ENCODE peak calls at places on chromosome 20, in nine cellular contexts. One of them, this sample, is unnamed.

GRCh38 chr20:33177866-33178265 is 9.9 kb downstream of the BPIFA2 start:
- DNase-seq in HCT116: no peak
- DNase-seq in epithelial cell of esophagus: no peak
- DNase-seq in AG10803: no peak
- DNase-seq in RPMI7951: no peak
- DNase-seq in T-helper 17 cell: no peak
- DNase-seq in fibroblast of the conjunctiva: no peak
- DNase-seq in SHP77: no peak
- DNase-seq in AML-193: no peak
- DNase-seq in this sample: no peak

GRCh38 chr20:50172347-50173013 is 18.1 kb upstream of the CEBPB start:
- DNase-seq in HCT116: no peak
- DNase-seq in epithelial cell of esophagus: peak; percentile 56
- DNase-seq in AG10803: peak; percentile 69
- DNase-seq in RPMI7951: no peak
- DNase-seq in T-helper 17 cell: no peak
- DNase-seq in fibroblast of the conjunctiva: no peak
- DNase-seq in SHP77: peak; percentile 92
- DNase-seq in AML-193: no peak
- DNase-seq in this sample: no peak

GRCh38 chr20:41135187-41135887 is 2.0 kb upstream of the PLCG1 start:
- DNase-seq in HCT116: peak; percentile 32
- DNase-seq in epithelial cell of esophagus: peak; percentile 65
- DNase-seq in AG10803: no peak
- DNase-seq in RPMI7951: peak; percentile 44
- DNase-seq in T-helper 17 cell: peak; percentile 47
- DNase-seq in fibroblast of the conjunctiva: no peak
- DNase-seq in SHP77: peak; percentile 46
- DNase-seq in AML-193: peak; percentile 26
- DNase-seq in this sample: no peak

GRCh38 chr20:38894091-38894847 is 31.9 kb upstream of the FAM83D start:
- DNase-seq in HCT116: no peak
- DNase-seq in epithelial cell of esophagus: no peak
- DNase-seq in AG10803: no peak
- DNase-seq in RPMI7951: peak; percentile 40
- DNase-seq in T-helper 17 cell: no peak
- DNase-seq in fibroblast of the conjunctiva: no peak
- DNase-seq in SHP77: no peak
- DNase-seq in AML-193: no peak
- DNase-seq in this sample: no peak

GRCh38 chr20:31605902-31606677 is 1.0 kb downstream of the ID1 start:
- DNase-seq in HCT116: no peak
- DNase-seq in epithelial cell of esophagus: no peak
- DNase-seq in AG10803: no peak
- DNase-seq in RPMI7951: no peak
- DNase-seq in T-helper 17 cell: no peak
- DNase-seq in fibroblast of the conjunctiva: no peak
- DNase-seq in SHP77: no peak
- DNase-seq in AML-193: peak; percentile 16
- DNase-seq in this sample: no peak

GRCh38 chr20:62376112-62377063 is 9.3 kb upstream of the LAMA5 start:
- DNase-seq in HCT116: no peak
- DNase-seq in epithelial cell of esophagus: peak; percentile 76
- DNase-seq in AG10803: no peak
- DNase-seq in RPMI7951: peak; percentile 72
- DNase-seq in T-helper 17 cell: no peak
- DNase-seq in fibroblast of the conjunctiva: no peak
- DNase-seq in SHP77: peak; percentile 93
- DNase-seq in AML-193: no peak
- DNase-seq in this sample: no peak

GRCh38 chr20:10671221-10671849 is 2.5 kb downstream of the JAG1 start:
- DNase-seq in HCT116: no peak
- DNase-seq in epithelial cell of esophagus: peak; percentile 92
- DNase-seq in AG10803: peak; percentile 89
- DNase-seq in RPMI7951: peak; percentile 96
- DNase-seq in T-helper 17 cell: no peak
- DNase-seq in fibroblast of the conjunctiva: peak; percentile 96
- DNase-seq in SHP77: peak; percentile 52
- DNase-seq in AML-193: peak; percentile 95
- DNase-seq in this sample: peak; percentile 75

GRCh38 chr20:14775778-14776177 is 438.4 kb upstream of the FLRT3 start:
- DNase-seq in HCT116: peak; percentile 8
- DNase-seq in epithelial cell of esophagus: peak; percentile 99
- DNase-seq in AG10803: peak; percentile 80
- DNase-seq in RPMI7951: peak; percentile 23
- DNase-seq in T-helper 17 cell: no peak
- DNase-seq in fibroblast of the conjunctiva: peak; percentile 66
- DNase-seq in SHP77: no peak
- DNase-seq in AML-193: no peak
- DNase-seq in this sample: no peak

GRCh38 chr20:23222531-23223200 is 127.9 kb upstream of the NXT1 start:
- DNase-seq in HCT116: no peak
- DNase-seq in epithelial cell of esophagus: no peak
- DNase-seq in AG10803: no peak
- DNase-seq in RPMI7951: no peak
- DNase-seq in T-helper 17 cell: no peak
- DNase-seq in fibroblast of the conjunctiva: no peak
- DNase-seq in SHP77: no peak
- DNase-seq in AML-193: no peak
- DNase-seq in this sample: no peak

GRCh38 chr20:54156522-54156921 is 17.3 kb downstream of the CYP24A1 start:
- DNase-seq in HCT116: no peak
- DNase-seq in epithelial cell of esophagus: no peak
- DNase-seq in AG10803: no peak
- DNase-seq in RPMI7951: no peak
- DNase-seq in T-helper 17 cell: no peak
- DNase-seq in fibroblast of the conjunctiva: no peak
- DNase-seq in SHP77: no peak
- DNase-seq in AML-193: no peak
- DNase-seq in this sample: no peak

GRCh38 chr20:31708839-31709534 is 13.7 kb downstream of the BCL2L1 start:
- DNase-seq in HCT116: no peak
- DNase-seq in epithelial cell of esophagus: no peak
- DNase-seq in AG10803: no peak
- DNase-seq in RPMI7951: no peak
- DNase-seq in T-helper 17 cell: no peak
- DNase-seq in fibroblast of the conjunctiva: no peak
- DNase-seq in SHP77: peak; percentile 62
- DNase-seq in AML-193: no peak
- DNase-seq in this sample: no peak

GRCh38 chr20:19897891-19898290 is 119.3 kb upstream of the NAA20 start:
- DNase-seq in HCT116: no peak
- DNase-seq in epithelial cell of esophagus: peak; percentile 27
- DNase-seq in AG10803: no peak
- DNase-seq in RPMI7951: peak; percentile 71
- DNase-seq in T-helper 17 cell: no peak
- DNase-seq in fibroblast of the conjunctiva: no peak
- DNase-seq in SHP77: no peak
- DNase-seq in AML-193: no peak
- DNase-seq in this sample: no peak

GRCh38 chr20:24581443-24582170 is 112.2 kb downstream of the SYNDIG1 start:
- DNase-seq in HCT116: no peak
- DNase-seq in epithelial cell of esophagus: no peak
- DNase-seq in AG10803: no peak
- DNase-seq in RPMI7951: no peak
- DNase-seq in T-helper 17 cell: no peak
- DNase-seq in fibroblast of the conjunctiva: no peak
- DNase-seq in SHP77: no peak
- DNase-seq in AML-193: no peak
- DNase-seq in this sample: no peak

GRCh38 chr20:14332796-14333345 is 4.5 kb downstream of the FLRT3 start:
- DNase-seq in HCT116: no peak
- DNase-seq in epithelial cell of esophagus: no peak
- DNase-seq in AG10803: no peak
- DNase-seq in RPMI7951: no peak
- DNase-seq in T-helper 17 cell: no peak
- DNase-seq in fibroblast of the conjunctiva: no peak
- DNase-seq in SHP77: no peak
- DNase-seq in AML-193: no peak
- DNase-seq in this sample: no peak

GRCh38 chr20:6866741-6867140 is 99.3 kb downstream of the BMP2 start:
- DNase-seq in HCT116: no peak
- DNase-seq in epithelial cell of esophagus: no peak
- DNase-seq in AG10803: peak; percentile 5
- DNase-seq in RPMI7951: peak; percentile 32
- DNase-seq in T-helper 17 cell: no peak
- DNase-seq in fibroblast of the conjunctiva: no peak
- DNase-seq in SHP77: no peak
- DNase-seq in AML-193: no peak
- DNase-seq in this sample: no peak

GRCh38 chr20:4809707-4810106 is 88.0 kb downstream of the PRND start:
- DNase-seq in HCT116: no peak
- DNase-seq in epithelial cell of esophagus: no peak
- DNase-seq in AG10803: no peak
- DNase-seq in RPMI7951: no peak
- DNase-seq in T-helper 17 cell: no peak
- DNase-seq in fibroblast of the conjunctiva: no peak
- DNase-seq in SHP77: peak; percentile 57
- DNase-seq in AML-193: no peak
- DNase-seq in this sample: no peak

GRCh38 chr20:6265204-6265904 is 142.5 kb upstream of the FERMT1 start:
- DNase-seq in HCT116: peak; percentile 7
- DNase-seq in epithelial cell of esophagus: peak; percentile 75
- DNase-seq in AG10803: peak; percentile 49
- DNase-seq in RPMI7951: peak; percentile 56
- DNase-seq in T-helper 17 cell: no peak
- DNase-seq in fibroblast of the conjunctiva: peak; percentile 44
- DNase-seq in SHP77: peak; percentile 70
- DNase-seq in AML-193: peak; percentile 45
- DNase-seq in this sample: no peak

This sample was measured in SIG-M5.